ENCODE peak calls at places on chromosomes 12 and 14, in seven cellular contexts. N is AG08396; E is H1; J is activated T-cell treated with anti-CD3 and anti-CD28 coated beads, Interleukin-2, amount 50 U/mL, for 24 hours; S is non-pigmented ciliary epithelial cell; D is lower leg skin; Y is left ventricle myocardium superior. M is an unnamed sample.

GRCh38 chr12:58105225-58106119 is 164.1 kb downstream of the ATP23 start:
- DNase-seq in N (peak; percentile 17), E (no peak), J (no peak), S (no peak), D (no peak), Y (no peak), M (no peak)

GRCh38 chr12:90945070-90945649 is 9.8 kb downstream of the CCER1 start:
- DNase-seq in S (no peak), N (no peak), J (no peak), D (no peak), Y (no peak), E (no peak), M (no peak)

GRCh38 chr12:116039081-116039480 is 238.4 kb downstream of the MED13L start:
- DNase-seq in S (no peak), E (no peak), N (no peak), J (no peak), Y (no peak), D (no peak), M (no peak)

GRCh38 chr12:132530451-132530850 is 40.5 kb downstream of the FBRSL1 start:
- DNase-seq in J (no peak), N (no peak), E (no peak), D (no peak), S (no peak), Y (no peak), M (no peak)

GRCh38 chr14:90536092-90536491 is 139.3 kb downstream of the CALM1 start:
- DNase-seq in S (no peak), D (no peak), Y (peak; percentile 74), N (no peak), J (no peak), E (no peak), M (no peak)

GRCh38 chr12:56007892-56008471 is 10.9 kb downstream of the SUOX start:
- DNase-seq in N (peak; percentile 56), D (no peak), J (no peak), S (no peak), Y (no peak), E (no peak), M (no peak)

GRCh38 chr12:54390176-54390667 is 5.7 kb upstream of the ZNF385A start:
- DNase-seq in Y (no peak), N (no peak), D (no peak), J (no peak), S (no peak), E (no peak), M (no peak)

GRCh38 chr12:124005736-124006581 is 32.9 kb downstream of the ZNF664 start:
- DNase-seq in D (no peak), J (no peak), S (no peak), N (no peak), Y (no peak), E (no peak), M (no peak)

GRCh38 chr12:111368291-111368683 is 608 bp downstream of the PHETA1 start:
- DNase-seq in J (peak; percentile 44), Y (peak; percentile 57), S (no peak), N (peak; percentile 48), E (no peak), D (no peak), M (no peak)

GRCh38 chr14:47917344-47917954 is 242.0 kb upstream of the MDGA2 start:
- DNase-seq in Y (no peak), S (no peak), N (no peak), E (peak; percentile 21), J (no peak), D (no peak), M (peak; percentile 2)